ENCODE peak calls at places on chromosome 19, in six cellular contexts. One of them, this sample, is unnamed.

GRCh38 chr19:38386300-38386967 is 1.4 kb downstream of the GGN start:
- DNase-seq in cardiac fibroblast: no peak
- DNase-seq in IMR-90: no peak
- DNase-seq in adrenal gland: no peak
- DNase-seq in transverse colon: no peak
- DNase-seq in heart right ventricle: no peak
- DNase-seq in this sample: no peak

GRCh38 chr19:43675269-43675879 is 5.4 kb upstream of the PLAUR start:
- DNase-seq in cardiac fibroblast: no peak
- DNase-seq in IMR-90: peak; percentile 78
- DNase-seq in adrenal gland: no peak
- DNase-seq in transverse colon: peak; percentile 90
- DNase-seq in heart right ventricle: no peak
- DNase-seq in this sample: peak; percentile 61

GRCh38 chr19:51097166-51097736 is 11.0 kb downstream of the CTU1 start:
- DNase-seq in cardiac fibroblast: peak; percentile 66
- DNase-seq in IMR-90: peak; percentile 62
- DNase-seq in adrenal gland: peak; percentile 67
- DNase-seq in transverse colon: peak; percentile 61
- DNase-seq in heart right ventricle: peak; percentile 62
- DNase-seq in this sample: peak; percentile 77

GRCh38 chr19:54616840-54617560 is 13.3 kb upstream of the LILRB1 start:
- DNase-seq in cardiac fibroblast: no peak
- DNase-seq in IMR-90: no peak
- DNase-seq in adrenal gland: no peak
- DNase-seq in transverse colon: peak; percentile 31
- DNase-seq in heart right ventricle: no peak
- DNase-seq in this sample: no peak

GRCh38 chr19:22472180-22472637 is 50.1 kb upstream of the ZNF98 start:
- DNase-seq in cardiac fibroblast: no peak
- DNase-seq in IMR-90: no peak
- DNase-seq in adrenal gland: no peak
- DNase-seq in transverse colon: no peak
- DNase-seq in heart right ventricle: no peak
- DNase-seq in this sample: no peak

GRCh38 chr19:29329460-29330134 is 116.6 kb upstream of the UQCRFS1 start:
- DNase-seq in cardiac fibroblast: no peak
- DNase-seq in IMR-90: no peak
- DNase-seq in adrenal gland: no peak
- DNase-seq in transverse colon: no peak
- DNase-seq in heart right ventricle: no peak
- DNase-seq in this sample: no peak

GRCh38 chr19:4138445-4138844 is 14.5 kb upstream of the MAP2K2 start:
- DNase-seq in cardiac fibroblast: no peak
- DNase-seq in IMR-90: no peak
- DNase-seq in adrenal gland: no peak
- DNase-seq in transverse colon: no peak
- DNase-seq in heart right ventricle: no peak
- DNase-seq in this sample: no peak

GRCh38 chr19:32020538-32020937 is 324.9 kb upstream of the ZNF507 start:
- DNase-seq in cardiac fibroblast: no peak
- DNase-seq in IMR-90: no peak
- DNase-seq in adrenal gland: no peak
- DNase-seq in transverse colon: no peak
- DNase-seq in heart right ventricle: no peak
- DNase-seq in this sample: no peak

GRCh38 chr19:29115181-29115580 is 97.8 kb downstream of the UQCRFS1 start:
- DNase-seq in cardiac fibroblast: no peak
- DNase-seq in IMR-90: no peak
- DNase-seq in adrenal gland: no peak
- DNase-seq in transverse colon: no peak
- DNase-seq in heart right ventricle: no peak
- DNase-seq in this sample: no peak

GRCh38 chr19:39843919-39844793 is 2.0 kb downstream of the FBL start:
- DNase-seq in cardiac fibroblast: peak; percentile 70
- DNase-seq in IMR-90: peak; percentile 58
- DNase-seq in adrenal gland: no peak
- DNase-seq in transverse colon: no peak
- DNase-seq in heart right ventricle: no peak
- DNase-seq in this sample: peak; percentile 71

GRCh38 chr19:4278460-4278901 is 585 bp upstream of the SHD start:
- DNase-seq in cardiac fibroblast: no peak
- DNase-seq in IMR-90: no peak
- DNase-seq in adrenal gland: no peak
- DNase-seq in transverse colon: no peak
- DNase-seq in heart right ventricle: no peak
- DNase-seq in this sample: no peak

GRCh38 chr19:19042732-19043274 is 9.4 kb downstream of the ARMC6 start:
- DNase-seq in cardiac fibroblast: no peak
- DNase-seq in IMR-90: no peak
- DNase-seq in adrenal gland: no peak
- DNase-seq in transverse colon: no peak
- DNase-seq in heart right ventricle: no peak
- DNase-seq in this sample: no peak

GRCh38 chr19:31693870-31694269 is 344.6 kb upstream of the TSHZ3 start:
- DNase-seq in cardiac fibroblast: no peak
- DNase-seq in IMR-90: no peak
- DNase-seq in adrenal gland: no peak
- DNase-seq in transverse colon: no peak
- DNase-seq in heart right ventricle: no peak
- DNase-seq in this sample: no peak

GRCh38 chr19:46975011-46975917 is 44.4 kb upstream of the NPAS1 start:
- DNase-seq in cardiac fibroblast: peak; percentile 53
- DNase-seq in IMR-90: no peak
- DNase-seq in adrenal gland: no peak
- DNase-seq in transverse colon: no peak
- DNase-seq in heart right ventricle: no peak
- DNase-seq in this sample: no peak
- H3K4me3 ChIP-seq in cardiac fibroblast: no peak overlapping the region
- H3K4me3 ChIP-seq in IMR-90: no peak overlapping the region
- H3K4me3 ChIP-seq in adrenal gland: no peak overlapping the region
- H3K4me3 ChIP-seq in transverse colon: no peak overlapping the region
- H3K4me3 ChIP-seq in heart right ventricle: no peak overlapping the region
- H3K4me3 ChIP-seq in this sample: no peak overlapping the region

DNA sequence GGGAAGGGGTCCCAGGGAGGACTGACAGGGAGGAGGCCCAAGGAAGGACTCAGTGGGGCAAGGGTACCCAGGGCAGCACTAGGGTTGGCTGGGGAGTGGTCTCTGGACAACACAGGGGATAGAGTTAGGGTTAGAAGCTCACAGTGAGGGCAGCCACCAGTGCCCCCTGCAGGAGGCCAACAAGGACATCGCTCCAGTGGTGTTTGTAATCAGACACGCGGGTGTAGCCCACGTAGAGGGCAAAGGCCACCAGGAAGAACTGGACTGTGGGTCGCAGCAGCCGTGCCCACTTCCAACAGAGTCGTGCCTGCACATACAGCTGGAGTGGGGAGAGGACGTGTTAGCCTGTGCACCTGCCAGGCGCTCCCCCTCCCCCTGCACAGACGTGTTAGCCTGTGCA is 9.2 kb downstream of the PLPP2 start:
- DNase-seq in cardiac fibroblast: no peak
- DNase-seq in IMR-90: no peak
- DNase-seq in adrenal gland: no peak
- DNase-seq in transverse colon: no peak
- DNase-seq in heart right ventricle: no peak
- DNase-seq in this sample: no peak
- TF ChIP-seq CTCF in cardiac fibroblast: no peak
- TF ChIP-seq CTCF in IMR-90: no peak
- TF ChIP-seq CTCF in adrenal gland: no peak
- TF ChIP-seq CTCF in transverse colon: no peak
- TF ChIP-seq CTCF in heart right ventricle: no peak
- TF ChIP-seq CTCF in this sample: no peak

GRCh38 chr19:41553804-41554203 is 22.2 kb upstream of the CEACAM21 start:
- DNase-seq in cardiac fibroblast: no peak
- DNase-seq in IMR-90: no peak
- DNase-seq in adrenal gland: no peak
- DNase-seq in transverse colon: no peak
- DNase-seq in heart right ventricle: no peak
- DNase-seq in this sample: no peak

GRCh38 chr19:41551212-41551610 is 24.8 kb upstream of the CEACAM21 start:
- DNase-seq in cardiac fibroblast: no peak
- DNase-seq in IMR-90: no peak
- DNase-seq in adrenal gland: no peak
- DNase-seq in transverse colon: no peak
- DNase-seq in heart right ventricle: no peak
- DNase-seq in this sample: no peak

GRCh38 chr19:41554902-41555301 is 21.1 kb upstream of the CEACAM21 start:
- DNase-seq in cardiac fibroblast: no peak
- DNase-seq in IMR-90: no peak
- DNase-seq in adrenal gland: no peak
- DNase-seq in transverse colon: no peak
- DNase-seq in heart right ventricle: no peak
- DNase-seq in this sample: no peak

GRCh38 chr19:41551711-41552110 is 24.3 kb upstream of the CEACAM21 start:
- DNase-seq in cardiac fibroblast: no peak
- DNase-seq in IMR-90: no peak
- DNase-seq in adrenal gland: no peak
- DNase-seq in transverse colon: no peak
- DNase-seq in heart right ventricle: no peak
- DNase-seq in this sample: no peak

DNA sequence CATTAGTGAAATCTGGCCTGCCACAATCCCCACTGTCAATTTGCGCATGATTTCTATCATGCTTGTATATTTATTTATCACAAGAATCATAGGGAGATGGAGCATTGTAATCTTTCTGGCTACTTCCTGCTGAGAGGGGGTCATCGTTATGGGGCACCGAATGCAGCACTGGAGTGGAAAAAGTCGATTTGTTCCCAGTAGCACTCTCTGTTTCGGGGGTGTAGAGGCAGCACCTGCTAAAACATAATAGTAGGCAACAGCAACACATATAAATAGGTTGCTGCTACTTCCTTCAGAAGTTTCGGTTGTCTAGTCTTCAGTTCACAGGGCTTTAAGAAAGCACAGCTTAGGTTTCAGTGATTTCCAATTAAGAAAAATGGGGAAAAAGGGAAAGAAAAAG is 23.4 kb upstream of the CEACAM21 start:
- DNase-seq in cardiac fibroblast: no peak
- DNase-seq in IMR-90: no peak
- DNase-seq in adrenal gland: no peak
- DNase-seq in transverse colon: peak; percentile 50
- DNase-seq in heart right ventricle: no peak
- DNase-seq in this sample: no peak
- H3K4me3 ChIP-seq in cardiac fibroblast: no peak overlapping the region
- H3K4me3 ChIP-seq in IMR-90: no peak overlapping the region
- H3K4me3 ChIP-seq in adrenal gland: no peak overlapping the region
- H3K4me3 ChIP-seq in transverse colon: peak overlapping the region; percentile 36
- H3K4me3 ChIP-seq in heart right ventricle: no peak overlapping the region
- H3K4me3 ChIP-seq in this sample: no peak overlapping the region

DNA sequence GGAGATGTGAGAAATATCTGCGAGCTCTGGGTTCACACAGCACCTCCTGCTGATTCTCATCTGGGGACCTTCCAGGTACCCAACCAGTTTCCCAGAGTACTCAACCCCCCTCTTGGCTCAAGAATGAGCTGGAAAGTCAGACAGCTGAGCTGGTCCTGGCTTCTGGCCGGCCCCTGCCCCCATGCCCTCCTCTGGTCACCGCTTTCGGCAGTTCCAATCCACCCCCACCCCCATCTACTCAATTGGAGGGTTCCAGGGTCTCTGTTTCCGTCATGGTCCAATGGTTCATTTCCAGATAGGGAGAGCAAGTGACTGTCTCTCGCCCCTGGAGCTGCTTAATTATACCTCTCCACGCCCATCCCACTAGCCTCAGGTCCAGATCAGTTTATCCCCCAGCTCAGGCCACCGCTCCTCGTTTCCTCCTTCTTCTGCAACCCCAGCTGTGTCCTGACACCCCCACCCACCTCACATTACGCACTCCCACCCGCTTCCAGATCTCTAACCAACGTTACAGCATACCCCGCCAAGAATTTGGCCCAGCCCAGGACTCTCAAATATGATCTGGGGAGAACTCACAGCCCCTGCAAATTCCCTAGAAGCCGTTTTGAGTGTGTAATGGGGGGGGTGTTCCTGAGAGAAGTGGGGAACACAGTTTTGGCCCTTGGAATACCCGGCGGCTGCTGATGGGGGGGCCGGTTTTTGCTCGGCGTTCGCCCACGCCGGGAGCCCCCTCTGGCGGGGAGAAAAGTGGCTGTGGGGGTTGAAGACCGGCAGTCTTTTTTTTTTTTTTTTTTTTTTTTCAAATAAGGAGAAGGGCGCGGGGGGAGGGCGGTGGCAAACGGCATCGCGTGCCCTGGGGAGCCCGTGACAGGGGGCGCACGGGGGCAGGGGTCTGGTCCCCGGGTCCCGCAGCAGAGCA is 1.8 kb upstream of the PDE4A start:
- DNase-seq in cardiac fibroblast: no peak
- DNase-seq in IMR-90: no peak
- DNase-seq in adrenal gland: no peak
- DNase-seq in transverse colon: no peak
- DNase-seq in heart right ventricle: no peak
- DNase-seq in this sample: no peak
- TF ChIP-seq CTCF in cardiac fibroblast: no peak
- TF ChIP-seq CTCF in IMR-90: no peak
- TF ChIP-seq CTCF in adrenal gland: no peak
- TF ChIP-seq CTCF in transverse colon: no peak
- TF ChIP-seq CTCF in heart right ventricle: no peak
- TF ChIP-seq CTCF in this sample: no peak

DNA sequence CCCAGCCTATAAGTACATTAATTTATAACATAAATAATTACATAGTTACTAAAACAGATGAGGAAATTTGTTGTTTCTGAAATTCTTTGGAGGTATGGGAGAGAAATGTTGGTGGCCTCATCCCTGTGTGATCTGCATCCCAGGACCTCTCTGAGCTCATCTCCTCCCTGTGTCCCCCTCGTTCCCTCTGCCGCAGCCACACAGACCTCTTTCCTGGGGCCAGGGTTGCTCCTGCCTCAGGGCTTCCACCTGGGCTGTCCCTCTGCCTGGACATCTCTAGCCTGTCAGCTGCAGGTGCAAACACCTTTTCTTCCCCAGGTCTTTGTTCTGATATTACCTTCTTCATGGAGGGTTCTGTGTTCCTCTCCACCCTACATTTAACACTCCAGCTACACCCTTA is 3.9 kb downstream of the ZNF766 start:
- DNase-seq in cardiac fibroblast: no peak
- DNase-seq in IMR-90: no peak
- DNase-seq in adrenal gland: no peak
- DNase-seq in transverse colon: no peak
- DNase-seq in heart right ventricle: no peak
- DNase-seq in this sample: no peak
- H3K4me3 ChIP-seq in cardiac fibroblast: no peak overlapping the region
- H3K4me3 ChIP-seq in IMR-90: no peak overlapping the region
- H3K4me3 ChIP-seq in adrenal gland: no peak overlapping the region
- H3K4me3 ChIP-seq in transverse colon: no peak overlapping the region
- H3K4me3 ChIP-seq in heart right ventricle: no peak overlapping the region
- H3K4me3 ChIP-seq in this sample: no peak overlapping the region

GRCh38 chr19:10706990-10707389 is 5.8 kb downstream of the QTRT1 start:
- DNase-seq in cardiac fibroblast: no peak
- DNase-seq in IMR-90: peak; percentile 55
- DNase-seq in adrenal gland: no peak
- DNase-seq in transverse colon: no peak
- DNase-seq in heart right ventricle: no peak
- DNase-seq in this sample: no peak

GRCh38 chr19:10707440-10707839 is 6.2 kb downstream of the QTRT1 start:
- DNase-seq in cardiac fibroblast: no peak
- DNase-seq in IMR-90: no peak
- DNase-seq in adrenal gland: no peak
- DNase-seq in transverse colon: no peak
- DNase-seq in heart right ventricle: no peak
- DNase-seq in this sample: no peak

GRCh38 chr19:10699650-10700335 is 1.4 kb upstream of the QTRT1 start:
- DNase-seq in cardiac fibroblast: peak; percentile 73
- DNase-seq in IMR-90: peak; percentile 54
- DNase-seq in adrenal gland: peak; percentile 64
- DNase-seq in transverse colon: peak; percentile 70
- DNase-seq in heart right ventricle: no peak
- DNase-seq in this sample: peak; percentile 66

GRCh38 chr19:10701955-10702307 is 692 bp downstream of the QTRT1 start:
- DNase-seq in cardiac fibroblast: no peak
- DNase-seq in IMR-90: no peak
- DNase-seq in adrenal gland: no peak
- DNase-seq in transverse colon: peak; percentile 27
- DNase-seq in heart right ventricle: no peak
- DNase-seq in this sample: no peak
- TF ChIP-seq CTCF in cardiac fibroblast: no peak
- TF ChIP-seq CTCF in IMR-90: no peak
- TF ChIP-seq CTCF in adrenal gland: peak; percentile 6
- TF ChIP-seq CTCF in transverse colon: no peak
- TF ChIP-seq CTCF in heart right ventricle: no peak
- TF ChIP-seq CTCF in this sample: no peak

This sample was measured in fibroblast of mammary gland.